ENCODE peak calls at places on chromosome 19, in nine cellular contexts. One of them, this sample, is unnamed.

GRCh38 chr19:3852614-3853254 is 16.1 kb downstream of the ZFR2 start:
- DNase-seq in CD8-positive, alpha-beta T cell: peak; percentile 54
- DNase-seq in pancreas: no peak
- DNase-seq in fibroblast of lung: peak; percentile 86
- DNase-seq in aorta: no peak
- DNase-seq in breast epithelium: no peak
- DNase-seq in naive thymus-derived CD4-positive, alpha-beta T cell: peak; percentile 30
- DNase-seq in transverse colon: peak; percentile 54
- DNase-seq in lower lobe of right lung: no peak
- DNase-seq in this sample: no peak

GRCh38 chr19:29277107-29277506 is 64.2 kb upstream of the UQCRFS1 start:
- DNase-seq in CD8-positive, alpha-beta T cell: peak; percentile 53
- DNase-seq in pancreas: no peak
- DNase-seq in fibroblast of lung: no peak
- DNase-seq in aorta: no peak
- DNase-seq in breast epithelium: no peak
- DNase-seq in naive thymus-derived CD4-positive, alpha-beta T cell: peak; percentile 43
- DNase-seq in transverse colon: peak; percentile 17
- DNase-seq in lower lobe of right lung: no peak
- DNase-seq in this sample: no peak

GRCh38 chr19:18762125-18763023 is 28.7 kb downstream of the COMP start:
- DNase-seq in CD8-positive, alpha-beta T cell: no peak
- DNase-seq in pancreas: peak; percentile 99
- DNase-seq in fibroblast of lung: peak; percentile 72
- DNase-seq in aorta: no peak
- DNase-seq in breast epithelium: peak; percentile 95
- DNase-seq in naive thymus-derived CD4-positive, alpha-beta T cell: no peak
- DNase-seq in transverse colon: peak; percentile 87
- DNase-seq in lower lobe of right lung: peak; percentile 92
- DNase-seq in this sample: no peak

GRCh38 chr19:15330801-15331418 is 1.4 kb downstream of the BRD4 start:
- DNase-seq in CD8-positive, alpha-beta T cell: no peak
- DNase-seq in pancreas: no peak
- DNase-seq in fibroblast of lung: peak; percentile 86
- DNase-seq in aorta: peak; percentile 64
- DNase-seq in breast epithelium: peak; percentile 39
- DNase-seq in naive thymus-derived CD4-positive, alpha-beta T cell: no peak
- DNase-seq in transverse colon: peak; percentile 21
- DNase-seq in lower lobe of right lung: no peak
- DNase-seq in this sample: no peak

GRCh38 chr19:30225615-30226463 is 146.3 kb upstream of the ZNF536 start:
- DNase-seq in CD8-positive, alpha-beta T cell: no peak
- DNase-seq in pancreas: no peak
- DNase-seq in fibroblast of lung: no peak
- DNase-seq in aorta: no peak
- DNase-seq in breast epithelium: no peak
- DNase-seq in naive thymus-derived CD4-positive, alpha-beta T cell: no peak
- DNase-seq in transverse colon: no peak
- DNase-seq in lower lobe of right lung: no peak
- DNase-seq in this sample: peak; percentile 57

GRCh38 chr19:40233811-40234389 is 7.4 kb upstream of the CCNP start:
- DNase-seq in CD8-positive, alpha-beta T cell: no peak
- DNase-seq in pancreas: no peak
- DNase-seq in fibroblast of lung: no peak
- DNase-seq in aorta: no peak
- DNase-seq in breast epithelium: no peak
- DNase-seq in naive thymus-derived CD4-positive, alpha-beta T cell: no peak
- DNase-seq in transverse colon: no peak
- DNase-seq in lower lobe of right lung: no peak
- DNase-seq in this sample: no peak

GRCh38 chr19:31962565-31962996 is 382.8 kb upstream of the ZNF507 start:
- DNase-seq in CD8-positive, alpha-beta T cell: no peak
- DNase-seq in pancreas: no peak
- DNase-seq in fibroblast of lung: peak; percentile 42
- DNase-seq in aorta: no peak
- DNase-seq in breast epithelium: no peak
- DNase-seq in naive thymus-derived CD4-positive, alpha-beta T cell: no peak
- DNase-seq in transverse colon: no peak
- DNase-seq in lower lobe of right lung: no peak
- DNase-seq in this sample: no peak

GRCh38 chr19:33477781-33478180 is 43.8 kb downstream of the PEPD start:
- DNase-seq in CD8-positive, alpha-beta T cell: no peak
- DNase-seq in pancreas: no peak
- DNase-seq in fibroblast of lung: peak; percentile 77
- DNase-seq in aorta: peak; percentile 6
- DNase-seq in breast epithelium: no peak
- DNase-seq in naive thymus-derived CD4-positive, alpha-beta T cell: no peak
- DNase-seq in transverse colon: no peak
- DNase-seq in lower lobe of right lung: no peak
- DNase-seq in this sample: no peak

GRCh38 chr19:29837448-29837961 is 25.7 kb downstream of the CCNE1 start:
- DNase-seq in CD8-positive, alpha-beta T cell: peak; percentile 19
- DNase-seq in pancreas: no peak
- DNase-seq in fibroblast of lung: no peak
- DNase-seq in aorta: no peak
- DNase-seq in breast epithelium: no peak
- DNase-seq in naive thymus-derived CD4-positive, alpha-beta T cell: peak; percentile 84
- DNase-seq in transverse colon: no peak
- DNase-seq in lower lobe of right lung: no peak
- DNase-seq in this sample: no peak

GRCh38 chr19:18649371-18650047 is 12.7 kb downstream of the KLHL26 start:
- DNase-seq in CD8-positive, alpha-beta T cell: no peak
- DNase-seq in pancreas: no peak
- DNase-seq in fibroblast of lung: peak; percentile 74
- DNase-seq in aorta: peak; percentile 86
- DNase-seq in breast epithelium: no peak
- DNase-seq in naive thymus-derived CD4-positive, alpha-beta T cell: no peak
- DNase-seq in transverse colon: peak; percentile 51
- DNase-seq in lower lobe of right lung: peak; percentile 70
- DNase-seq in this sample: no peak

GRCh38 chr19:55189424-55189823 is 9.3 kb upstream of the SYT5 start:
- DNase-seq in CD8-positive, alpha-beta T cell: no peak
- DNase-seq in pancreas: no peak
- DNase-seq in fibroblast of lung: peak; percentile 96
- DNase-seq in aorta: no peak
- DNase-seq in breast epithelium: peak; percentile 66
- DNase-seq in naive thymus-derived CD4-positive, alpha-beta T cell: no peak
- DNase-seq in transverse colon: peak; percentile 23
- DNase-seq in lower lobe of right lung: peak; percentile 65
- DNase-seq in this sample: no peak

GRCh38 chr19:43439183-43440063 is 24.7 kb downstream of the TEX101 start:
- DNase-seq in CD8-positive, alpha-beta T cell: peak; percentile 43
- DNase-seq in pancreas: no peak
- DNase-seq in fibroblast of lung: peak; percentile 19
- DNase-seq in aorta: no peak
- DNase-seq in breast epithelium: no peak
- DNase-seq in naive thymus-derived CD4-positive, alpha-beta T cell: peak; percentile 88
- DNase-seq in transverse colon: no peak
- DNase-seq in lower lobe of right lung: no peak
- DNase-seq in this sample: no peak

DNA sequence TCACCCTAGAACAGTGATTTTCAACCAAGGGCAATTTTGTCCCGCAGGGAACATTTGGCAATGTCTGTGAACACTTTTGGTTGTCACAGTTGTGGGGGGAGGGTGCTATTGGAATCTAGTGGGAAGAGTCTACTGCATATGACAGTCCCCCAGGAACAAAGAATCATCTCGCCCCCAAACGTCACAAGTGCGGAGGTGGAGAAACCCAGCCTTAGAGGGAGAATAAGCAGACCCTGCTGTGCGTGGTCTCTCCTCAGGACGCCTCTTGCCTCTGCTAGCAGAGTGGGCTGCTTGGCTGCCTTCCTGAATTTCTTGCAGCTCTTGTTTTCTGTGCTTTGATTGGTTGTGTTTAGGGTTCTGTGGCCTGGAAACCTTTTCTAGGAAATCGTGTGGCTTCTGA is 42.4 kb downstream of the NFIX start:
- DNase-seq in CD8-positive, alpha-beta T cell: no peak
- DNase-seq in pancreas: no peak
- DNase-seq in fibroblast of lung: no peak
- DNase-seq in aorta: no peak
- DNase-seq in breast epithelium: no peak
- DNase-seq in naive thymus-derived CD4-positive, alpha-beta T cell: no peak
- DNase-seq in transverse colon: no peak
- DNase-seq in lower lobe of right lung: no peak
- DNase-seq in this sample: no peak
- H3K27me3 ChIP-seq in CD8-positive, alpha-beta T cell: no peaks in the 10 kb centered on the region
- H3K27me3 ChIP-seq in pancreas: no peaks in the 10 kb centered on the region
- H3K27me3 ChIP-seq in fibroblast of lung: no peaks in the 10 kb centered on the region
- H3K27me3 ChIP-seq in aorta: no peaks in the 10 kb centered on the region
- H3K27me3 ChIP-seq in breast epithelium: no peaks in the 10 kb centered on the region
- H3K27me3 ChIP-seq in naive thymus-derived CD4-positive, alpha-beta T cell: no peaks in the 10 kb centered on the region
- H3K27me3 ChIP-seq in transverse colon: no peaks in the 10 kb centered on the region
- H3K27me3 ChIP-seq in lower lobe of right lung: no peaks in the 10 kb centered on the region
- H3K27me3 ChIP-seq in this sample: no peaks in the 10 kb centered on the region

GRCh38 chr19:47679251-47679900 is 33.8 kb upstream of the EHD2 start:
- DNase-seq in CD8-positive, alpha-beta T cell: no peak
- DNase-seq in pancreas: no peak
- DNase-seq in fibroblast of lung: no peak
- DNase-seq in aorta: no peak
- DNase-seq in breast epithelium: no peak
- DNase-seq in naive thymus-derived CD4-positive, alpha-beta T cell: no peak
- DNase-seq in transverse colon: no peak
- DNase-seq in lower lobe of right lung: no peak
- DNase-seq in this sample: no peak

GRCh38 chr19:47681388-47681787 is 31.8 kb upstream of the EHD2 start:
- DNase-seq in CD8-positive, alpha-beta T cell: no peak
- DNase-seq in pancreas: no peak
- DNase-seq in fibroblast of lung: no peak
- DNase-seq in aorta: no peak
- DNase-seq in breast epithelium: no peak
- DNase-seq in naive thymus-derived CD4-positive, alpha-beta T cell: no peak
- DNase-seq in transverse colon: no peak
- DNase-seq in lower lobe of right lung: no peak
- DNase-seq in this sample: no peak

GRCh38 chr19:47680858-47681332 is 32.3 kb upstream of the EHD2 start:
- DNase-seq in CD8-positive, alpha-beta T cell: no peak
- DNase-seq in pancreas: peak; percentile 39
- DNase-seq in fibroblast of lung: no peak
- DNase-seq in aorta: no peak
- DNase-seq in breast epithelium: no peak
- DNase-seq in naive thymus-derived CD4-positive, alpha-beta T cell: no peak
- DNase-seq in transverse colon: no peak
- DNase-seq in lower lobe of right lung: no peak
- DNase-seq in this sample: no peak

GRCh38 chr19:47681936-47682335 is 31.3 kb upstream of the EHD2 start:
- DNase-seq in CD8-positive, alpha-beta T cell: no peak
- DNase-seq in pancreas: no peak
- DNase-seq in fibroblast of lung: no peak
- DNase-seq in aorta: no peak
- DNase-seq in breast epithelium: no peak
- DNase-seq in naive thymus-derived CD4-positive, alpha-beta T cell: no peak
- DNase-seq in transverse colon: no peak
- DNase-seq in lower lobe of right lung: no peak
- DNase-seq in this sample: no peak

GRCh38 chr19:47679922-47680857 is 33.0 kb upstream of the EHD2 start:
- DNase-seq in CD8-positive, alpha-beta T cell: no peak
- DNase-seq in pancreas: no peak
- DNase-seq in fibroblast of lung: no peak
- DNase-seq in aorta: no peak
- DNase-seq in breast epithelium: no peak
- DNase-seq in naive thymus-derived CD4-positive, alpha-beta T cell: no peak
- DNase-seq in transverse colon: no peak
- DNase-seq in lower lobe of right lung: no peak
- DNase-seq in this sample: no peak
- H3K36me3 ChIP-seq in CD8-positive, alpha-beta T cell: no peaks in the 10 kb centered on the region
- H3K36me3 ChIP-seq in pancreas: peaks cover 16% of the 10 kb centered on the region
- H3K36me3 ChIP-seq in fibroblast of lung: peaks cover 11% of the 10 kb centered on the region
- H3K36me3 ChIP-seq in aorta: peaks cover 8% of the 10 kb centered on the region
- H3K36me3 ChIP-seq in breast epithelium: peaks cover 10% of the 10 kb centered on the region
- H3K36me3 ChIP-seq in naive thymus-derived CD4-positive, alpha-beta T cell: no peaks in the 10 kb centered on the region
- H3K36me3 ChIP-seq in transverse colon: peaks cover 15% of the 10 kb centered on the region
- H3K36me3 ChIP-seq in lower lobe of right lung: peaks cover 65% of the 10 kb centered on the region
- H3K36me3 ChIP-seq in this sample: peaks cover 12% of the 10 kb centered on the region

DNA sequence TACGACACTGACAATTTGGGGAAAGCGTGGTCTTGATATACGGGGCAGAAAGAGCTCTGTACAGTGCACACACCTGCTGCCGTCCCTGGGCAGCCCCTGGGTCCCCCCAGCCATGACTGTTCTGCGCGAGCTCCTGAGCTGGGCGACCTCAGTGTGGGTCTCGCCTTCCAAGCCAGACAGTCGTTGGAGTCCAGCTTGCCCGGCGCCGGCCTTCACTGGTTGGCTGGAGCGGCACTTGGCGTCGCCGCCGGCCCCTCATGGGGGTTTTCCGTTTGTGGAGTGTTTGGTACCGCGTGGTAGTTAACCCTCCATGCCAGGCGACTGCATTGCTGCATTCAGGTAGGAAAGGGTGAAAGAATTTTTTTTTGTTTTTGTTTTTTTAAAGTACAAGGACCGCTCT is 11.0 kb upstream of the RPS15 start:
- DNase-seq in CD8-positive, alpha-beta T cell: no peak
- DNase-seq in pancreas: no peak
- DNase-seq in fibroblast of lung: no peak
- DNase-seq in aorta: no peak
- DNase-seq in breast epithelium: no peak
- DNase-seq in naive thymus-derived CD4-positive, alpha-beta T cell: no peak
- DNase-seq in transverse colon: no peak
- DNase-seq in lower lobe of right lung: no peak
- DNase-seq in this sample: no peak
- H3K4me1 ChIP-seq in CD8-positive, alpha-beta T cell: no peaks in the 10 kb centered on the region
- H3K4me1 ChIP-seq in pancreas: no peaks in the 10 kb centered on the region
- H3K4me1 ChIP-seq in fibroblast of lung: no peaks in the 10 kb centered on the region
- H3K4me1 ChIP-seq in aorta: no peaks in the 10 kb centered on the region
- H3K4me1 ChIP-seq in breast epithelium: no peaks in the 10 kb centered on the region
- H3K4me1 ChIP-seq in naive thymus-derived CD4-positive, alpha-beta T cell: no peaks in the 10 kb centered on the region
- H3K4me1 ChIP-seq in transverse colon: peaks cover 3% of the 10 kb centered on the region
- H3K4me1 ChIP-seq in lower lobe of right lung: no peaks in the 10 kb centered on the region
- H3K4me1 ChIP-seq in this sample: no peaks in the 10 kb centered on the region

GRCh38 chr19:47107953-47108746 is 5.4 kb downstream of the ZC3H4 start:
- DNase-seq in CD8-positive, alpha-beta T cell: no peak
- DNase-seq in pancreas: no peak
- DNase-seq in fibroblast of lung: peak; percentile 68
- DNase-seq in aorta: no peak
- DNase-seq in breast epithelium: no peak
- DNase-seq in naive thymus-derived CD4-positive, alpha-beta T cell: no peak
- DNase-seq in transverse colon: no peak
- DNase-seq in lower lobe of right lung: no peak
- DNase-seq in this sample: no peak

GRCh38 chr19:47109177-47109540 is 4.4 kb downstream of the ZC3H4 start:
- DNase-seq in CD8-positive, alpha-beta T cell: no peak
- DNase-seq in pancreas: no peak
- DNase-seq in fibroblast of lung: no peak
- DNase-seq in aorta: no peak
- DNase-seq in breast epithelium: no peak
- DNase-seq in naive thymus-derived CD4-positive, alpha-beta T cell: no peak
- DNase-seq in transverse colon: no peak
- DNase-seq in lower lobe of right lung: no peak
- DNase-seq in this sample: no peak

GRCh38 chr19:47105874-47106273 is 7.7 kb downstream of the ZC3H4 start:
- DNase-seq in CD8-positive, alpha-beta T cell: no peak
- DNase-seq in pancreas: no peak
- DNase-seq in fibroblast of lung: no peak
- DNase-seq in aorta: no peak
- DNase-seq in breast epithelium: no peak
- DNase-seq in naive thymus-derived CD4-positive, alpha-beta T cell: no peak
- DNase-seq in transverse colon: no peak
- DNase-seq in lower lobe of right lung: no peak
- DNase-seq in this sample: no peak

GRCh38 chr19:47106819-47107200 is 6.8 kb downstream of the ZC3H4 start:
- DNase-seq in CD8-positive, alpha-beta T cell: no peak
- DNase-seq in pancreas: no peak
- DNase-seq in fibroblast of lung: peak; percentile 58
- DNase-seq in aorta: no peak
- DNase-seq in breast epithelium: no peak
- DNase-seq in naive thymus-derived CD4-positive, alpha-beta T cell: no peak
- DNase-seq in transverse colon: no peak
- DNase-seq in lower lobe of right lung: no peak
- DNase-seq in this sample: no peak

GRCh38 chr19:47107201-47107952 is 6.2 kb downstream of the ZC3H4 start:
- DNase-seq in CD8-positive, alpha-beta T cell: peak; percentile 53
- DNase-seq in pancreas: no peak
- DNase-seq in fibroblast of lung: no peak
- DNase-seq in aorta: no peak
- DNase-seq in breast epithelium: no peak
- DNase-seq in naive thymus-derived CD4-positive, alpha-beta T cell: peak; percentile 20
- DNase-seq in transverse colon: no peak
- DNase-seq in lower lobe of right lung: no peak
- DNase-seq in this sample: no peak
- H3K27me3 ChIP-seq in CD8-positive, alpha-beta T cell: no peaks in the 10 kb centered on the region
- H3K27me3 ChIP-seq in pancreas: no peaks in the 10 kb centered on the region
- H3K27me3 ChIP-seq in fibroblast of lung: no peaks in the 10 kb centered on the region
- H3K27me3 ChIP-seq in aorta: no peaks in the 10 kb centered on the region
- H3K27me3 ChIP-seq in breast epithelium: no peaks in the 10 kb centered on the region
- H3K27me3 ChIP-seq in naive thymus-derived CD4-positive, alpha-beta T cell: no peaks in the 10 kb centered on the region
- H3K27me3 ChIP-seq in transverse colon: no peaks in the 10 kb centered on the region
- H3K27me3 ChIP-seq in lower lobe of right lung: no peaks in the 10 kb centered on the region
- H3K27me3 ChIP-seq in this sample: no peaks in the 10 kb centered on the region

This sample was measured in HAP-1.